ENCODE peak calls at places on chromosomes 12 and 14, in six cellular contexts. Y is AG20443, B is anterior cingulate cortex, S is cardiac muscle cell, H is EL, Q is A172. G is an unnamed sample.

GRCh38 chr12:132162508-132163031 is 18.3 kb downstream of the NOC4L start:
- DNase-seq in Y (peak; percentile 90), B (peak; percentile 18), S (peak; percentile 84), H (peak; percentile 79), Q (peak; percentile 82), G (peak; percentile 91)

GRCh38 chr12:64085154-64085553 is 136.9 kb downstream of the KICS2 start:
- DNase-seq in Y (no peak), B (no peak), S (no peak), H (no peak), Q (no peak), G (no peak)

GRCh38 chr12:93857279-93857894 is 180.2 kb downstream of the CRADD start:
- DNase-seq in Y (peak; percentile 22), B (no peak), S (peak; percentile 25), H (peak; percentile 61), Q (no peak), G (no peak)

GRCh38 chr12:71431991-71432390 is 7.6 kb upstream of the LGR5 start:
- DNase-seq in Y (no peak), B (no peak), S (no peak), H (no peak), Q (no peak), G (peak; percentile 52)

GRCh38 chr12:64716373-64716772 is 42.8 kb downstream of the GNS start:
- DNase-seq in Y (no peak), B (no peak), S (no peak), H (no peak), Q (no peak), G (no peak)

GRCh38 chr14:92040431-92041040 is 677 bp upstream of the TRIP11 start:
- DNase-seq in Y (peak; percentile 35), B (no peak), S (peak; percentile 32), H (peak; percentile 33), Q (peak; percentile 11), G (peak; percentile 14)

GRCh38 chr12:55707841-55708694 is at the start of gene ITGA7:
- DNase-seq in Y (peak; percentile 78), B (peak; percentile 54), S (no peak), H (peak; percentile 72), Q (peak; percentile 34), G (no peak)

GRCh38 chr14:32662234-32662633 is 276.4 kb upstream of the NPAS3 start:
- DNase-seq in Y (peak; percentile 38), B (no peak), S (no peak), H (peak; percentile 23), Q (no peak), G (no peak)

GRCh38 chr12:96107236-96107635 is 71.8 kb upstream of the LTA4H start:
- DNase-seq in Y (no peak), B (no peak), S (no peak), H (no peak), Q (no peak), G (no peak)

GRCh38 chr14:95784137-95784536 is 70.2 kb upstream of the TCL1A start:
- DNase-seq in Y (peak; percentile 41), B (no peak), S (peak; percentile 31), H (peak; percentile 23), Q (peak; percentile 17), G (no peak)

GRCh38 chr14:99784508-99784907 is 8.7 kb upstream of the EML1 start:
- DNase-seq in Y (no peak), B (no peak), S (no peak), H (no peak), Q (no peak), G (no peak)

GRCh38 chr14:105083926-105084685 is 18.9 kb upstream of the GPR132 start:
- DNase-seq in Y (no peak), B (no peak), S (no peak), H (no peak), Q (no peak), G (no peak)

GRCh38 chr12:89370850-89371249 is 18.5 kb upstream of the DUSP6 start:
- DNase-seq in Y (peak; percentile 58), B (peak; percentile 21), S (peak; percentile 79), H (peak; percentile 87), Q (peak; percentile 96), G (peak; percentile 54)

GRCh38 chr14:54322668-54323380 is 74.0 kb upstream of the CDKN3 start:
- DNase-seq in Y (no peak), B (no peak), S (no peak), H (no peak), Q (no peak), G (no peak)

GRCh38 chr14:79051009-79051710 is 881.0 kb downstream of the NRXN3 start:
- DNase-seq in Y (no peak), B (no peak), S (no peak), H (peak; percentile 11), Q (peak; percentile 19), G (no peak)

GRCh38 chr12:2456122-2456812 is 338.5 kb upstream of the FKBP4 start:
- DNase-seq in Y (no peak), B (no peak), S (no peak), H (no peak), Q (no peak), G (no peak)